ENCODE peak calls at places on chromosomes 4 and X, in six cellular contexts. S is upper lobe of left lung, H is esophagus muscularis mucosa, Y is K562, L is ovary, W is stomach. I is an unnamed sample.
A peak's percentile ranks its signal among the peaks of the same experiment; 100 is the strongest.

GRCh38 chr4:26779674-26780073 is 81.0 kb upstream of the STIM2 start:
- DNase-seq in S (no peak), H (no peak), Y (no peak), L (no peak), W (no peak), I (no peak)

GRCh38 chr4:37299468-37299867 is 54.9 kb downstream of the NWD2 start:
- DNase-seq in S (no peak), H (no peak), Y (no peak), L (no peak), W (no peak), I (no peak)

GRCh38 chr4:87209696-87210095 is 10.7 kb downstream of the KLHL8 start:
- DNase-seq in S (peak; percentile 85), H (no peak), Y (no peak), L (peak; percentile 43), W (peak; percentile 42), I (peak; percentile 46)

GRCh38 chr4:8917321-8917811 is 45.7 kb upstream of the HMX1 start:
- DNase-seq in S (no peak), H (no peak), Y (peak; percentile 1), L (peak; percentile 4), W (peak; percentile 23), I (no peak)

GRCh38 chr4:152920768-152921167 is 15.4 kb upstream of the FHDC1 start:
- DNase-seq in S (no peak), H (no peak), Y (no peak), L (no peak), W (no peak), I (no peak)

GRCh38 chr4:145839151-145839550 is 99.5 kb downstream of the ZNF827 start:
- DNase-seq in S (no peak), H (no peak), Y (no peak), L (no peak), W (no peak), I (no peak)

GRCh38 chr4:140300271-140300970 is 73.0 kb upstream of the SCOC start:
- DNase-seq in S (no peak), H (no peak), Y (no peak), L (no peak), W (no peak), I (no peak)

GRCh38 chr4:6324461-6324998 is 54.9 kb downstream of the WFS1 start:
- DNase-seq in S (no peak), H (no peak), Y (no peak), L (no peak), W (no peak), I (no peak)

GRCh38 chrX:150227873-150228272 is 135.2 kb upstream of the MAMLD1 start:
- DNase-seq in S (no peak), H (peak; percentile 37), Y (no peak), L (no peak), W (no peak), I (no peak)

GRCh38 chr4:43224591-43224990 is 332.1 kb downstream of the GRXCR1 start:
- DNase-seq in S (no peak), H (no peak), Y (no peak), L (no peak), W (no peak), I (no peak)

GRCh38 chr4:127558088-127558487 is 74.7 kb upstream of the INTU start:
- DNase-seq in S (no peak), H (no peak), Y (no peak), L (no peak), W (no peak), I (no peak)

GRCh38 chr4:101254776-101255175 is 92.5 kb downstream of the PPP3CA start:
- DNase-seq in S (no peak), H (no peak), Y (no peak), L (no peak), W (no peak), I (no peak)

GRCh38 chrX:123487674-123488073 is 245.2 kb downstream of the THOC2 start:
- DNase-seq in S (no peak), H (no peak), Y (no peak), L (no peak), W (no peak), I (no peak)

GRCh38 chrX:21975827-21976226 is 35.3 kb downstream of the SMS start:
- DNase-seq in S (no peak), H (no peak), Y (no peak), L (no peak), W (no peak), I (no peak)

GRCh38 chrX:20947411-20947912 is 426.8 kb upstream of the CNKSR2 start:
- DNase-seq in S (no peak), H (no peak), Y (no peak), L (no peak), W (no peak), I (no peak)

GRCh38 chr4:4268753-4269152 is 20.7 kb upstream of the TMEM128 start:
- DNase-seq in S (no peak), H (no peak), Y (no peak), L (no peak), W (no peak), I (no peak)

GRCh38 chrX:14697453-14697852 is 168.1 kb downstream of the GLRA2 start:
- DNase-seq in S (peak; percentile 22), H (no peak), Y (peak; percentile 9), L (peak; percentile 18), W (peak; percentile 28), I (peak; percentile 5)

GRCh38 chr4:15233626-15234025 is 194.2 kb upstream of the C1QTNF7 start:
- DNase-seq in S (no peak), H (no peak), Y (no peak), L (no peak), W (no peak), I (no peak)

GRCh38 chr4:55447826-55448225 is 52.1 kb downstream of the TMEM165 start:
- DNase-seq in S (no peak), H (no peak), Y (no peak), L (no peak), W (no peak), I (no peak)

GRCh38 chr4:145347684-145348083 is 134.0 kb upstream of the SMAD1 start:
- DNase-seq in S (no peak), H (no peak), Y (no peak), L (no peak), W (no peak), I (no peak)

GRCh38 chrX:7330551-7330950 is 182.6 kb upstream of the PUDP start:
- DNase-seq in S (no peak), H (no peak), Y (no peak), L (no peak), W (no peak), I (no peak)

GRCh38 chrX:134717698-134718328 is 59.5 kb upstream of the PLAC1 start:
- DNase-seq in S (no peak), H (no peak), Y (no peak), L (no peak), W (no peak), I (no peak)

GRCh38 chr4:152709675-152710438 is 30.1 kb upstream of the TMEM154 start:
- DNase-seq in S (no peak), H (no peak), Y (no peak), L (no peak), W (no peak), I (no peak)

GRCh38 chr4:74999714-75000309 is 66.9 kb downstream of the PARM1 start:
- DNase-seq in S (no peak), H (peak; percentile 80), Y (no peak), L (no peak), W (no peak), I (no peak)

DNA sequence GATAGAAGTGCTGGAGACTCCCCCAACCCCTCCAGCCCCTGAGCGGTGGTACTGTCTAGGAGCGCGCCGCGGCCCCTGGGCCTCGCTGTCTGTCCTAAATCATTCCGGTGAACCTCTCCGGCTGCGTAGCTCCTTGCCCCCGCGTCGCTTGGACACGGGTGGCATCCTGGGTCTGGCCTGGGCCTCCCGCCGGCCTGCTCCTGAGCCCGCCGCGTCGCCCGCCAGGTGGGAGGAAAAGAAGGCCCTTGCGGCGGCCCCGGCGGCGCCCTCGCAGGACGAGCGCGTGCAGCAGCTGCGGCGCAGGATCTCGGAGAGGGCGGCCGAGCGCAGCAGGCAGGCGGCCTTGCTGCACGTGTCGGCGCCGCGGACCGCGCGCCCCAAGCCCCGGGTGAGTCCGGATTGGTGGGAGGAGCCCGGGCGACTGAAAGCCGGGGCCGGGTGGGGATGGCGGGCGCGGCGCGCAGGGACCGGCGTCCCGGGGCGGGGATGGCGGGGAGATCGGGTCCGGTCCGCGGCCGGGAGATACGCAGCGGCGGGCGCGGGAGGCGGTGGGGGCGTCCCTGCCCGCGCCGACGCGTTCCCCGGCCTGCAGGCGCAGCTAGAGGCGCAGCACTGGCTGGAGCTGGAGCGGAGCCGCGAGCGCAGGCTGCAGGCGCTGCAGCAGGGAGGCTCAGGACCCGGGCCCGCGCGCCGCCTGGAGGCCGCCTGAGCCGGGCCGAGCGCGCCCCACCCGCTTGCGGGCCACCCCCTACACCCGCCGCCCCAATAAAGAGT is 6.5 kb upstream of the RNF4 start:
- DNase-seq in S (peak; percentile 65), H (no peak), Y (peak; percentile 83), L (peak; percentile 65), W (peak; percentile 70), I (peak; percentile 25)
- TF ChIP-seq POLR2A in S (no peak), H (no peak), Y (no peak), L (no peak), W (no peak), I (no peak)

GRCh38 chr4:174157106-174157607 is 126.3 kb downstream of the FBXO8 start:
- DNase-seq in S (no peak), H (no peak), Y (peak; percentile 44), L (no peak), W (no peak), I (no peak)
- TF ChIP-seq EP300 in S (no peak), H (no peak), Y (peak; percentile 87), L (no peak), W (no peak), I (no peak)

GRCh38 chrX:118117069-118117405 is 427 bp upstream of the KLHL13 start:
- DNase-seq in S (no peak), H (no peak), Y (peak; percentile 6), L (no peak), W (no peak), I (peak; percentile 5)

GRCh38 chrX:118115948-118116307 is 682 bp downstream of the KLHL13 start:
- DNase-seq in S (no peak), H (no peak), Y (no peak), L (no peak), W (no peak), I (no peak)

GRCh38 chrX:118116308-118117068 is at the start of gene KLHL13:
- DNase-seq in S (no peak), H (no peak), Y (peak; percentile 81), L (peak; percentile 57), W (no peak), I (peak; percentile 11)
- TF ChIP-seq POLR2A in S (no peak), H (no peak), Y (peak; percentile 28), L (no peak), W (no peak), I (no peak)

GRCh38 chr4:46081674-46082073 is 42.2 kb downstream of the GABRG1 start:
- DNase-seq in S (no peak), H (no peak), Y (peak; percentile 4), L (no peak), W (no peak), I (no peak)

DNA sequence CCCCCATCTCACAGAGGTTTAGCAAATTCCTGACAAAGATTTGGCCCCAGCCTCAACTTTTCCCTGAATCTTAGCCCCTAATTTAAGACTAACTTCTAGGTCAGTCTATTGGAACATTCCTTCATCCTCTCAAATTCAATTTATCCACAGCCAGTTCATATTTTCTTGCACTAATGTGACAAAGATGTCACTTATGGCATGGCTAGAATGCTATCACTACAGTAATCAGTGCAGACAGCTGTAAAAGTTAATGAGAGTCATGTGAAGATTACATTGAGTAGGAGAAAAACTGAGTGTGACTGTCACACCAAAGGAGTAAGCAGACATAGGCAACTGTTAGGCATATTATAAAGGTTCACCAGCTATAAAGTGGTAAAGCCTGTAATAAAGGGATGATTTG is 42.6 kb downstream of the GABRG1 start:
- DNase-seq in S (no peak), H (no peak), Y (no peak), L (no peak), W (no peak), I (no peak)
- TF ChIP-seq EP300 in S (no peak), H (no peak), Y (no peak), L (no peak), W (no peak), I (no peak)

GRCh38 chrX:49186125-49187027 is at the start of gene PRICKLE3:
- DNase-seq in S (peak; percentile 91), H (no peak), Y (peak; percentile 77), L (peak; percentile 84), W (peak; percentile 86), I (peak; percentile 72)
- TF ChIP-seq POLR2A in S (no peak), H (peak; percentile 42), Y (peak; percentile 79), L (peak; percentile 37), W (no peak), I (peak; percentile 22)

I was measured in tibial nerve.